ENCODE peak calls at places on chromosomes 12 and 14, in five cellular contexts. V is stimulated activated CD8-positive, alpha-beta memory T cell treated with anti-CD3 and anti-CD28 coated beads, Interleukin-7, amount 100 ng/mL, for 1 hour; C is colonic mucosa; P is astrocyte of the spinal cord; B is RPMI8226. M is an unnamed sample.
A peak's percentile ranks its signal among the peaks of the same experiment; 100 is the strongest.

GRCh38 chr14:101480747-101481530 is 80.4 kb upstream of the DIO3 start:
- DNase-seq in P (peak; percentile 33), B (no peak), V (no peak), C (peak; percentile 20), M (no peak)

GRCh38 chr12:55743131-55743921 is 404 bp downstream of the GDF11 start:
- DNase-seq in B (peak; percentile 80), P (peak; percentile 67), V (peak; percentile 24), C (peak; percentile 44), M (peak; percentile 76)

GRCh38 chr14:61811882-61812346 is 49.7 kb downstream of the SNAPC1 start:
- DNase-seq in P (no peak), C (no peak), V (no peak), B (no peak), M (no peak)

GRCh38 chr12:89883630-89884364 is 175.2 kb upstream of the ATP2B1 start:
- DNase-seq in P (peak; percentile 70), C (no peak), B (no peak), V (no peak), M (peak; percentile 74)

GRCh38 chr14:61701946-61702345 is 6.6 kb downstream of the HIF1A start:
- DNase-seq in C (no peak), V (no peak), B (no peak), P (peak; percentile 22), M (no peak)

GRCh38 chr12:111482464-111482863 is 76.7 kb downstream of the SH2B3 start:
- DNase-seq in V (no peak), P (no peak), C (no peak), B (no peak), M (no peak)

GRCh38 chr12:124385219-124385969 is 90.5 kb downstream of the RFLNA start:
- DNase-seq in B (no peak), V (no peak), P (peak; percentile 90), C (no peak), M (peak; percentile 68)

GRCh38 chr14:106318700-106319099 is 792.3 kb downstream of the TMEM121 start:
- DNase-seq in C (no peak), V (no peak), P (no peak), B (no peak), M (no peak)

GRCh38 chr14:50822501-50823042 is 8.4 kb downstream of the NIN start:
- DNase-seq in V (no peak), C (no peak), B (no peak), P (no peak), M (no peak)

GRCh38 chr14:68796418-68797101 is 3.7 kb upstream of the ZFP36L1 start:
- DNase-seq in C (no peak), B (no peak), P (no peak), V (no peak), M (no peak)

GRCh38 chr12:76238688-76239087 is 109.5 kb downstream of the BBS10 start:
- DNase-seq in V (no peak), P (no peak), C (no peak), B (no peak), M (no peak)

GRCh38 chr14:100104006-100104352 is 38.8 kb downstream of the EVL start:
- DNase-seq in C (no peak), P (no peak), V (no peak), B (no peak), M (no peak)

GRCh38 chr12:101981868-101982267 is 79.9 kb downstream of the WASHC3 start:
- DNase-seq in V (no peak), P (no peak), C (no peak), B (no peak), M (no peak)

GRCh38 chr12:75783093-75783877 is 248.3 kb downstream of the PHLDA1 start:
- DNase-seq in C (no peak), V (no peak), P (peak; percentile 59), B (peak; percentile 84), M (peak; percentile 93)

GRCh38 chr14:34722723-34723545 is 8.5 kb upstream of the CFL2 start:
- DNase-seq in V (no peak), P (peak; percentile 70), B (peak; percentile 29), C (peak; percentile 33), M (peak; percentile 78)

GRCh38 chr14:51595831-51596472 is 55.8 kb upstream of the FRMD6 start:
- DNase-seq in P (no peak), C (no peak), B (no peak), V (no peak), M (peak; percentile 58)

GRCh38 chr12:121277367-121277744 is 19.2 kb downstream of the CAMKK2 start:
- DNase-seq in B (no peak), C (no peak), P (no peak), V (no peak), M (no peak)

GRCh38 chr12:91123236-91123635 is 11.9 kb upstream of the LUM start:
- DNase-seq in B (no peak), V (no peak), C (no peak), P (no peak), M (no peak)

GRCh38 chr12:28486521-28486920 is 296.3 kb downstream of the CCDC91 start:
- DNase-seq in C (no peak), V (no peak), B (no peak), P (no peak), M (no peak)

GRCh38 chr12:93946542-93947150 is 201.7 kb upstream of the PLXNC1 start:
- DNase-seq in B (no peak), C (no peak), V (no peak), P (peak; percentile 42), M (peak; percentile 31)

GRCh38 chr12:50074936-50075807 is 10.0 kb upstream of the SMARCD1 start:
- DNase-seq in B (peak; percentile 81), V (peak; percentile 64), P (peak; percentile 79), C (peak; percentile 90), M (peak; percentile 85)

GRCh38 chr12:116244474-116245090 is 32.9 kb downstream of the MED13L start:
- DNase-seq in C (no peak), V (no peak), P (no peak), B (no peak), M (no peak)

GRCh38 chr12:107515446-107515958 is 170.1 kb upstream of the PWP1 start:
- DNase-seq in V (no peak), P (peak; percentile 98), B (no peak), C (no peak), M (peak; percentile 83)

GRCh38 chr14:51692646-51693045 is 40.9 kb downstream of the FRMD6 start:
- DNase-seq in V (no peak), P (no peak), B (no peak), C (no peak), M (no peak)

GRCh38 chr14:69059658-69060648 is 80.9 kb upstream of the ACTN1 start:
- DNase-seq in V (no peak), B (no peak), P (peak; percentile 96), C (no peak), M (peak; percentile 82)

GRCh38 chr12:31558521-31558920 is 32.4 kb downstream of the DENND5B start:
- DNase-seq in P (peak; percentile 29), B (no peak), C (no peak), V (no peak), M (no peak)

GRCh38 chr14:26597136-26598080 is at the start of gene NOVA1:
- DNase-seq in C (peak; percentile 38), P (peak; percentile 22), B (no peak), V (no peak), M (peak; percentile 30)

GRCh38 chr12:81077686-81078441 is at the start of gene ACSS3:
- DNase-seq in P (peak; percentile 28), C (peak; percentile 21), B (peak; percentile 15), V (no peak), M (peak; percentile 65)

GRCh38 chr12:58529897-58530296 is 390.4 kb downstream of the LRIG3 start:
- DNase-seq in B (no peak), V (no peak), P (peak; percentile 97), C (no peak), M (peak; percentile 75)

GRCh38 chr12:50187084-50187900 is 20.1 kb upstream of the CERS5 start:
- DNase-seq in C (no peak), P (peak; percentile 92), V (no peak), B (peak; percentile 8), M (peak; percentile 66)

GRCh38 chr14:99460793-99461192 is 19.9 kb downstream of the SETD3 start:
- DNase-seq in P (no peak), V (no peak), C (no peak), B (no peak), M (peak; percentile 35)

GRCh38 chr12:80701388-80701787 is 6.0 kb upstream of the MYF6 start:
- DNase-seq in P (no peak), V (no peak), C (no peak), B (no peak), M (peak; percentile 78)

GRCh38 chr12:126338031-126338441 is 1272.8 kb downstream of the AACS start:
- DNase-seq in B (no peak), V (no peak), P (no peak), C (no peak), M (no peak)